ENCODE peak calls at places on chromosomes 6 and 20, in six cellular contexts. Z is IMR-90; A is stimulated activated CD8-positive, alpha-beta memory T cell treated with anti-CD3 and anti-CD28 coated beads, Interleukin-2, amount 100 ng/mL, for 1 hour; L is HTR-8/SVneo; W is memory B cell; U is WTC11. I is an unnamed sample.
A peak's percentile ranks its signal among the peaks of the same experiment; 100 is the strongest.

GRCh38 chr20:48862279-48862678 is 34.5 kb upstream of the PREX1 start:
- DNase-seq in W (no peak), U (no peak), A (no peak), L (no peak), Z (no peak), I (no peak)

GRCh38 chr20:43893930-43894329 is 20.7 kb upstream of the TOX2 start:
- DNase-seq in U (no peak), L (no peak), A (no peak), Z (peak; percentile 24), W (no peak), I (no peak)

GRCh38 chr6:170421921-170422320 is 115.4 kb downstream of the FAM120B start:
- DNase-seq in U (no peak), A (no peak), Z (no peak), L (no peak), W (no peak), I (peak; percentile 74)

GRCh38 chr6:161141173-161141572 is 132.7 kb downstream of the AGPAT4 start:
- DNase-seq in W (no peak), L (no peak), Z (no peak), U (no peak), A (no peak), I (no peak)

GRCh38 chr6:41373367-41373918 is 38.0 kb downstream of the NCR2 start:
- DNase-seq in W (no peak), A (no peak), L (no peak), U (no peak), Z (no peak), I (peak; percentile 80)

GRCh38 chr20:56875052-56875663 is 246.1 kb downstream of the TFAP2C start:
- DNase-seq in A (no peak), Z (peak; percentile 42), L (peak; percentile 92), U (peak; percentile 30), W (no peak), I (peak; percentile 89)

GRCh38 chr6:5335020-5335419 is 73.7 kb downstream of the FARS2 start:
- DNase-seq in U (no peak), A (no peak), W (no peak), L (no peak), Z (no peak), I (no peak)

GRCh38 chr6:51514396-51515051 is 572.9 kb downstream of the PKHD1 start:
- DNase-seq in Z (no peak), U (no peak), A (no peak), W (no peak), L (no peak), I (no peak)

GRCh38 chr20:20568604-20569205 is 143.7 kb downstream of the RALGAPA2 start:
- DNase-seq in W (peak; percentile 18), A (no peak), Z (peak; percentile 58), U (peak; percentile 19), L (peak; percentile 12), I (no peak)

GRCh38 chr6:31556312-31556711 is 8.9 kb downstream of the NFKBIL1 start:
- DNase-seq in A (no peak), W (no peak), Z (no peak), L (no peak), U (no peak), I (no peak)

GRCh38 chr20:52806918-52807317 is 165.2 kb upstream of the TSHZ2 start:
- DNase-seq in L (no peak), W (no peak), Z (no peak), U (no peak), A (no peak), I (no peak)

I was measured in osteocyte.